ENCODE peak calls at places on chromosomes 13 and 19, in nine cellular contexts. L, E, N, J, K, H, S, F and X are unnamed samples.

GRCh38 chr19:32166238-32166637 is 179.2 kb upstream of the ZNF507 start:
- DNase-seq in L (peak; percentile 43), E (no peak), N (no peak), J (no peak), K (no peak), H (no peak), S (no peak), F (no peak), X (no peak)

GRCh38 chr19:50639121-50640112 is at the start of gene SYT3:
- DNase-seq in L (no peak), E (peak; percentile 74), N (peak; percentile 56), J (no peak), K (peak; percentile 28), H (peak; percentile 36), S (peak; percentile 89), F (peak; percentile 57), X (peak; percentile 28)

GRCh38 chr19:55014714-55015113 is 23.4 kb downstream of the GP6 start:
- DNase-seq in L (no peak), E (peak; percentile 65), N (peak; percentile 37), J (no peak), K (peak; percentile 18), H (peak; percentile 18), S (no peak), F (no peak), X (no peak)

GRCh38 chr13:27968316-27969072 is 621 bp downstream of the CDX2 start:
- DNase-seq in L (peak; percentile 59), E (no peak), N (peak; percentile 18), J (no peak), K (no peak), H (no peak), S (peak; percentile 17), F (no peak), X (no peak)

GRCh38 chr13:45219123-45219891 is 18.5 kb upstream of the KCTD4 start:
- DNase-seq in L (no peak), E (no peak), N (no peak), J (no peak), K (no peak), H (no peak), S (no peak), F (no peak), X (no peak)

GRCh38 chr13:28037399-28037798 is 48.9 kb upstream of the URAD start:
- DNase-seq in L (no peak), E (no peak), N (no peak), J (no peak), K (no peak), H (no peak), S (no peak), F (no peak), X (no peak)

GRCh38 chr19:40464059-40465024 is 1.2 kb downstream of the BLVRB start:
- DNase-seq in L (peak; percentile 97), E (peak; percentile 92), N (peak; percentile 52), J (peak; percentile 99), K (peak; percentile 86), H (peak; percentile 78), S (peak; percentile 87), F (peak; percentile 84), X (peak; percentile 80)

GRCh38 chr13:79393564-79394249 is 12.3 kb downstream of the RBM26 start:
- DNase-seq in L (no peak), E (no peak), N (peak; percentile 20), J (no peak), K (no peak), H (no peak), S (no peak), F (no peak), X (no peak)

GRCh38 chr13:50594276-50594970 is 249.1 kb downstream of the DLEU7 start:
- DNase-seq in L (no peak), E (no peak), N (peak; percentile 80), J (no peak), K (no peak), H (no peak), S (no peak), F (peak; percentile 18), X (no peak)

GRCh38 chr13:98393873-98394272 is 183.0 kb downstream of the STK24 start:
- DNase-seq in L (no peak), E (no peak), N (no peak), J (no peak), K (no peak), H (no peak), S (no peak), F (no peak), X (no peak)

GRCh38 chr13:36432106-36432544 is at the start of gene CCNA1:
- DNase-seq in L (no peak), E (no peak), N (peak; percentile 51), J (no peak), K (peak; percentile 4), H (peak; percentile 19), S (peak; percentile 88), F (peak; percentile 44), X (peak; percentile 24)

GRCh38 chr19:38304866-38305429 is 897 bp downstream of the C19orf33 start:
- DNase-seq in L (no peak), E (no peak), N (no peak), J (no peak), K (peak; percentile 32), H (peak; percentile 55), S (no peak), F (no peak), X (peak; percentile 53)

GRCh38 chr13:44435142-44435982 is 61.7 kb downstream of the SERP2 start:
- DNase-seq in L (peak; percentile 99), E (peak; percentile 99), N (peak; percentile 81), J (peak; percentile 89), K (peak; percentile 98), H (peak; percentile 93), S (peak; percentile 94), F (peak; percentile 87), X (peak; percentile 96)

GRCh38 chr19:16139752-16140151 is 3.7 kb upstream of the HSH2D start:
- DNase-seq in L (no peak), E (no peak), N (no peak), J (no peak), K (no peak), H (no peak), S (no peak), F (no peak), X (no peak)

GRCh38 chr13:97015661-97016350 is 21.5 kb upstream of the OXGR1 start:
- DNase-seq in L (no peak), E (no peak), N (no peak), J (no peak), K (no peak), H (no peak), S (no peak), F (no peak), X (no peak)

GRCh38 chr13:110874508-110874960 is 40.3 kb downstream of the ANKRD10 start:
- DNase-seq in L (peak; percentile 96), E (peak; percentile 93), N (peak; percentile 80), J (peak; percentile 66), K (peak; percentile 92), H (peak; percentile 90), S (peak; percentile 86), F (peak; percentile 77), X (peak; percentile 93)

GRCh38 chr13:56314755-56315154 is 826.0 kb upstream of the PRR20A start:
- DNase-seq in L (no peak), E (no peak), N (no peak), J (no peak), K (no peak), H (no peak), S (no peak), F (no peak), X (no peak)

GRCh38 chr13:35984776-35985453 is 146.3 kb downstream of the DCLK1 start:
- DNase-seq in L (no peak), E (no peak), N (no peak), J (no peak), K (no peak), H (no peak), S (peak; percentile 65), F (peak; percentile 26), X (no peak)

GRCh38 chr19:17981611-17982010 is 14.7 kb downstream of the KCNN1 start:
- DNase-seq in L (no peak), E (no peak), N (no peak), J (no peak), K (no peak), H (no peak), S (no peak), F (no peak), X (no peak)

GRCh38 chr13:97205465-97205864 is 16.7 kb upstream of the MBNL2 start:
- DNase-seq in L (no peak), E (no peak), N (no peak), J (no peak), K (no peak), H (no peak), S (no peak), F (no peak), X (no peak)

GRCh38 chr19:5309438-5310204 is 31.0 kb downstream of the PTPRS start:
- DNase-seq in L (no peak), E (peak; percentile 70), N (no peak), J (no peak), K (no peak), H (no peak), S (peak; percentile 76), F (no peak), X (peak; percentile 36)
- TF ChIP-seq CTCF in L (no peak), E (no peak), N (no peak), J (no peak), K (no peak), H (no peak), S (no peak), F (no peak), X (no peak)

DNA sequence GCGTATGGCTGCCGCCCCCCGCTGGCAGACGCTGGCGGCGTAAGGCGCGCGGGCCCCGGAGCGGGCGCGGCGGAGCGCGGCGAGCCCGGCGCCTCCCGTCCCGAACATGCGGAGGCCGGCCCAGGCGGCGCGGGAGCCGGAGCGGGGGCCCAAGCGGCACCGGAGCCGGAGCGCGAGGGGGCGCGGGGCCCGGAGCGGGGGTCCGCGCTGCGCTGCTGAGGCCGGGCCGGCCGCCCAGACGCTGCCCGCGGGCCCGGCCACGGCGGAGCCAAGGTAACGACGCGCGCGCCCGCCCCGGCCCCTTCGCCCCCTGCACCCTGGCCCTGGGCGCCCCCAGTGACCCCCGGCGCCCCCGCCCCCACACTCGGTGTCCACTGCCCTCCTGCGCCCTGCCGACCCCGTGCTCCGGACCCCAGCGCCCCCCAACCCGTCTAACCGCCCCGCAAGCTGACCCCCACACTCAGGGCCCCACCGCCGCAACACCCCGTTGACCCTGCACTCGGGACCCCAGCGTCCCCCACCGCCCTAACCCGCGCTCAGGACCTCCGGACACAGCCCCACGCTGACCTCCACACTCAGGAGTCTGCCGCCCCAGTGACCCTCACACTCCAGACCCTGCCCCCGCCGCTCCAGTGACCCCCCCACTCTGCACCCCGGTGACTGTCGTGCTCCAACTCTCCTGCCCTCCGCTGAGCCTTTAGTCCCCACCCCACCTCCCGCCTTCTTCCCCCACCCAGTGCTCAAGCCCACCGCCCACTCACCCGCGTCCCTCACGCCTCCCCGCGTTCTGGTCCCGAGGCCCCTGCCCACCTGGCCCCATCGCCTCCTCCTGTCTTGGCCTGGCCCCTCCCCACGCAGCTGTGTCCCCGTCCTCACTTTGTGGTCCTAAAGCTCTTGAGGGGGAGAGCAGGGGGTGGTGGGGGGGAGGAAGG is at the start of gene CSNK1G2:
- DNase-seq in L (peak; percentile 92), E (no peak), N (no peak), J (no peak), K (no peak), H (no peak), S (no peak), F (no peak), X (peak; percentile 42)
- TF ChIP-seq CTCF in L (no peak), E (no peak), N (peak; percentile 60), J (no peak), K (no peak), H (peak; percentile 26), S (no peak), F (no peak), X (no peak)

GRCh38 chr19:30224689-30225606 is 147.2 kb upstream of the ZNF536 start:
- DNase-seq in L (no peak), E (peak; percentile 53), N (no peak), J (no peak), K (no peak), H (no peak), S (no peak), F (peak; percentile 33), X (no peak)
- TF ChIP-seq CTCF in L (no peak), E (no peak), N (no peak), J (no peak), K (no peak), H (no peak), S (no peak), F (no peak), X (no peak)

GRCh38 chr19:13100871-13101589 is 1.6 kb downstream of the LYL1 start:
- DNase-seq in L (peak; percentile 85), E (no peak), N (no peak), J (no peak), K (no peak), H (no peak), S (no peak), F (no peak), X (peak; percentile 46)
- TF ChIP-seq CTCF in L (no peak), E (no peak), N (no peak), J (no peak), K (no peak), H (peak; percentile 39), S (no peak), F (peak; percentile 19), X (no peak)